ENCODE peak calls at places on chromosomes 11 and 22, in six cellular contexts. F, A, S, K, Q and B are unnamed samples.

GRCh38 chr11:36449566-36450390 is 60.3 kb downstream of the TRAF6 start:
- DNase-seq in F (no peak), A (no peak), S (no peak), K (no peak), Q (no peak), B (no peak)

GRCh38 chr11:46001427-46002049 is 79.1 kb downstream of the LARGE2 start:
- DNase-seq in F (no peak), A (no peak), S (no peak), K (no peak), Q (no peak), B (no peak)

GRCh38 chr11:66976048-66976467 is 954 bp downstream of the C11orf86 start:
- DNase-seq in F (no peak), A (no peak), S (no peak), K (no peak), Q (no peak), B (no peak)

GRCh38 chr11:60981515-60981914 is 10.0 kb downstream of the CD6 start:
- DNase-seq in F (no peak), A (no peak), S (no peak), K (no peak), Q (no peak), B (no peak)

GRCh38 chr22:30945653-30946052 is 22.9 kb downstream of the MORC2 start:
- DNase-seq in F (no peak), A (no peak), S (no peak), K (no peak), Q (no peak), B (no peak)

GRCh38 chr22:43260818-43261217 is 73.9 kb upstream of the TTLL12 start:
- DNase-seq in F (no peak), A (no peak), S (no peak), K (no peak), Q (no peak), B (no peak)

GRCh38 chr11:11865449-11865848 is 23.7 kb downstream of the USP47 start:
- DNase-seq in F (no peak), A (no peak), S (no peak), K (no peak), Q (no peak), B (no peak)

GRCh38 chr11:70739091-70739490 is 340.8 kb downstream of the CTTN start:
- DNase-seq in F (no peak), A (no peak), S (no peak), K (no peak), Q (no peak), B (no peak)

GRCh38 chr11:5204787-5205186 is 4.3 kb upstream of the OR51V1 start:
- DNase-seq in F (no peak), A (no peak), S (no peak), K (peak), Q (no peak), B (peak)

GRCh38 chr11:40269865-40270264 is 1189.6 kb downstream of the LRRC4C start:
- DNase-seq in F (no peak), A (no peak), S (no peak), K (no peak), Q (no peak), B (no peak)

GRCh38 chr11:27485930-27486773 is 13.6 kb upstream of the LGR4 start:
- DNase-seq in F (no peak), A (no peak), S (peak), K (no peak), Q (no peak), B (no peak)

GRCh38 chr11:100808904-100809491 is 121.9 kb downstream of the ARHGAP42 start:
- DNase-seq in F (no peak), A (no peak), S (no peak), K (no peak), Q (no peak), B (peak)

GRCh38 chr11:65506770-65507485 is 8.1 kb downstream of the MALAT1 start:
- DNase-seq in F (no peak), A (peak), S (peak), K (no peak), Q (no peak), B (peak)

GRCh38 chr11:65150513-65151271 is 16.4 kb upstream of the SYVN1 start:
- DNase-seq in F (peak), A (peak), S (peak), K (peak), Q (peak), B (peak)

GRCh38 chr11:79088967-79089366 is 351.9 kb downstream of the TENM4 start:
- DNase-seq in F (no peak), A (no peak), S (no peak), K (no peak), Q (no peak), B (no peak)

GRCh38 chr11:119368121-119369034 is 13.1 kb downstream of the USP2 start:
- DNase-seq in F (peak), A (no peak), S (peak), K (no peak), Q (peak), B (no peak)

GRCh38 chr11:33635161-33635560 is 65.5 kb downstream of the C11orf91 start:
- DNase-seq in F (no peak), A (no peak), S (no peak), K (no peak), Q (no peak), B (peak)

GRCh38 chr22:46969491-46969890 is 207.0 kb downstream of the TBC1D22A start:
- DNase-seq in F (no peak), A (no peak), S (no peak), K (no peak), Q (no peak), B (no peak)

GRCh38 chr22:26822300-26822699 is 164.9 kb downstream of the MIAT start:
- DNase-seq in F (no peak), A (no peak), S (no peak), K (no peak), Q (no peak), B (no peak)
- TF ChIP-seq CTCF in F (no peak), A (no peak), S (no peak), K (no peak), Q (no peak), B (no peak)

DNA sequence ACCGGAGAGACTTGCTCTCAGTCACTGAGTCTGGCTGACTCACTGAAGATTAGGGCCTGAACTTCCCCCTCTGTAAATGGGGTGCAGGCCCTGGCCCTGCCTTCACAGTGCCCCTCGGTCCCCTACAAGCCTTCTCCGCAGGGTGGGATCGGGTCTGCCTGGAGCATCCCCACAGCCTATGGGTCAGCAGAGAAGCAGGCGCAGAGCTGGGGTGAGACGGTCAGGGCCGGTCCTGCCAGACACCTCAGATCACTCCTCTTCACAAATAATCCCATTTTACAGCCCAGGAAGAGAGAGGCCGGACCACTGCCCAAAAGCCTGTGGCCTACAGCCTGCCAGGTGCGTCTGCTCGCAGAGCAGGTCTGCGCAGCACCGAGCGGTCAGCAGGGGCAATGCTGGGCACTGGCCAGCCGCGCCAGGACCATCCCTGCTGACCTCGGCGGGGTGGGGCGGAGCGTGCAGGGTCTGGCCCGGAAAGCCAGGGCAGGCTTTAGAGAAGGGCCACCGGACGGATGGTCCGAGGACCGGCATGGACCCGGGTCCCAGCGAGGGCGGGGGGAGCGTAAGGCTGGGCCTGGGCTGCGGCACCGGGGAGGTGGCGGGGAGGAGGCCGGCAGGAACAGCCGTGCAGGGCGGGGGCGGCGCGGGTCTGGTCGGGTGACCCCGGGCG is 518 bp upstream of the SEPTIN5 start:
- DNase-seq in F (peak), A (no peak), S (no peak), K (no peak), Q (peak), B (no peak)
- H3K4me3 ChIP-seq in F (peak), A (peak), S (peak), K (peak), Q (peak), B (peak)

GRCh38 chr11:122795281-122795680 is 43.0 kb upstream of the CRTAM start:
- DNase-seq in F (no peak), A (no peak), S (no peak), K (no peak), Q (no peak), B (no peak)

GRCh38 chr11:122791836-122792235 is 46.5 kb upstream of the CRTAM start:
- DNase-seq in F (no peak), A (peak), S (no peak), K (no peak), Q (no peak), B (no peak)

GRCh38 chr11:122797651-122798050 is 40.6 kb upstream of the CRTAM start:
- DNase-seq in F (no peak), A (no peak), S (no peak), K (no peak), Q (no peak), B (no peak)

GRCh38 chr11:122793500-122793899 is 44.8 kb upstream of the CRTAM start:
- DNase-seq in F (no peak), A (no peak), S (no peak), K (no peak), Q (no peak), B (no peak)

GRCh38 chr11:122796128-122796717 is 42.1 kb upstream of the CRTAM start:
- DNase-seq in F (no peak), A (no peak), S (peak), K (no peak), Q (peak), B (no peak)
- TF ChIP-seq CTCF in F (peak), A (peak), S (peak), K (peak), Q (peak), B (peak)

GRCh38 chr11:62498492-62499286 is 47.9 kb downstream of the AHNAK start:
- DNase-seq in F (no peak), A (no peak), S (no peak), K (no peak), Q (no peak), B (no peak)

GRCh38 chr11:62501432-62501891 is 45.1 kb downstream of the AHNAK start:
- DNase-seq in F (no peak), A (peak), S (no peak), K (no peak), Q (no peak), B (no peak)

GRCh38 chr11:62502030-62502730 is 44.4 kb downstream of the AHNAK start:
- DNase-seq in F (no peak), A (no peak), S (no peak), K (no peak), Q (no peak), B (no peak)

GRCh38 chr11:62497132-62497915 is 49.3 kb downstream of the AHNAK start:
- DNase-seq in F (no peak), A (no peak), S (peak), K (no peak), Q (no peak), B (no peak)

DNA sequence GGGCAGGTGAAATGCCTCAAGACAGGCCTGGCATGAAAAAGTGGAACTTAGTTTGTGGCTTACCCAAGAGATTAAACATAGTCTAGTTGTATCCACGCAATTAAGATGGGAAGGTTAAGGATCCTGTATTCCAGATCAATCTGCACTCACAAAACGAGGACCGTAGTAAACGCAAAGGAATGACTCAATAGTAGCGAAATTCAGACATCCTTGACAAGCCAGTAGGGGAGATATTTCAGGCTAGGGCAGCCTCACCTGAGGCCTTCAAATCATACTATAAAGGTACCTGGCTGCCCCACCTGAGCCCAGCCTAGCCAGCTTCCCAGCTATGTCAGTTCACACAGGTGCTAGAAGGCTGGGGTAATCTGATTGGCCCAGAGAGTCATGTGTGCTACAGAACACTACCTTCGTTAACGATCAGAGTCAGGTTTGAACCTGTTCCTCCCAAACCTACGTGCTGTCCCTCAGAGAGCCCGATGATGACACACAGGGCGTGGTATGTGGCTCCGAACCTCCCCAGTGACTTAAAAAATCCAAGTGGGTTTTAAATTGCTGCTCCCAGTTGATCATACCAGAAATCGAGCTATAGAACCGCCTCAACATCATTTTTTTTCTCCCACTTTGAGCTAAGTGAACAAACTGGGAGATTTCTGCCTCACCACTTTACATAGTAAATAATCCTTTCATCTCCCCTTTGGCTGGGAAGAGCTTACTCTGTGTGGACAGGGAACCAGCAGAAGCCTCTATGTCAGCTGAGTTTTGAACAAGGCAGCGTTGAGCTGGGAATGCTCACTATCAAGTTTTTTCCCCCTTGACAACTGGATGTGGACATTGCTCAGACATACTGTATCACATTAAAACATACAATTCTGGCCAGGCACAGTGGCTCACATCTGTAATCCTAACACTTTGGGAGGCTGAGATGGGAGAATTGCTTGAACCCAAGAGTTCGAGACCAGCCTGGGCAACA is 46.3 kb downstream of the AHNAK start:
- DNase-seq in F (no peak), A (no peak), S (peak), K (no peak), Q (no peak), B (no peak)
- H3K4me3 ChIP-seq in F (no peak), A (no peak), S (no peak), K (no peak), Q (no peak), B (no peak)

GRCh38 chr11:77473801-77474508 is at the start of gene PAK1:
- DNase-seq in F (peak), A (peak), S (peak), K (peak), Q (peak), B (no peak)
- TF ChIP-seq CTCF in F (peak), A (peak), S (no peak), K (peak), Q (no peak), B (no peak)

GRCh38 chr11:122102426-122102825 is 13.6 kb downstream of the BLID start:
- DNase-seq in F (no peak), A (no peak), S (no peak), K (no peak), Q (no peak), B (no peak)

GRCh38 chr11:122098223-122098980 is 17.6 kb downstream of the BLID start:
- DNase-seq in F (no peak), A (no peak), S (no peak), K (no peak), Q (no peak), B (no peak)

GRCh38 chr11:122101625-122102291 is 14.3 kb downstream of the BLID start:
- DNase-seq in F (peak), A (peak), S (peak), K (peak), Q (no peak), B (peak)

GRCh38 chr11:122099345-122100045 is 16.5 kb downstream of the BLID start:
- DNase-seq in F (no peak), A (no peak), S (no peak), K (no peak), Q (no peak), B (no peak)

DNA sequence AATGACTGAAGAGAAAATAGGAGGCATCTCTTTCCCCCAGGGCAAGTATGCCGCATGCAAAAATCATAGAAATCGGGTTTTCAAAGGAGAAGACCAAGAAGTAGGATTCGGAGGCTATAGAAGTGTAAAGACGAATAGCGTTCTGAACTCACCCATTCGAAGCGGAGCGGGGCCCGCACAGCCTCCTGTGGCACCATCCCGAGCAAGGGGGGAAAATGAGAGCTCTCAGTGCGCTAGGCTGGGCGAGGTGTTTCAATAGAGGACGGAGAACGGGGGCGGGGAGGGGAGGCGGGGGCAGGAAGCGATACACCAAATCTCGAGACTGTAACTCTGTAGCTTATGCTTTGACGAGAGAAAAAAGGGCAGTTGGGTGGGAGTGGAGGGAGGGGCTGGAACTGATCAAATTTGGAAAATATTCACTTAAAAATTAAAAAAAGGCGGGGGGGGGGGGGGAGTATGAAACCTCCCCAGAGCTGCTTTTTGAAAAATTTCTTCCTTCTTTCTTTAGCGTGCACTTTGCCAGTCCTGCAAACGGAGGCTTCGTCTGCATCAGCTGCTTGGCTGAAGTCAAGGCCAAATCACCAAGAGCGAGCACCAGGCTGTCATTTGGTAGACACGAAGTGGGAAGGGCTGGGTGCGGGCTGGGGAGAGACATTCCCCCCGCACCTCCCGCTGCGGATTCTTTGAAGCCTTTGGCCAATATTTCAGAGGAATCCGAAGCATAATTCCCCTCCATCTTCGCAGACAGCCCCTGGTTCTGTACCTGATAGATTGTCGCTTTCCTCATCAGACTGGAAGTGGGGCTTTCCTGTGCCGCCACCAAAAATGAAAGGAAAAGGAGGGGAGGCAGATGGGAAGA is 15.6 kb downstream of the BLID start:
- DNase-seq in F (peak), A (peak), S (peak), K (no peak), Q (no peak), B (no peak)
- H3K4me3 ChIP-seq in F (peak), A (peak), S (peak), K (peak), Q (peak), B (peak)

GRCh38 chr11:97454988-97455387 is 1065.2 kb downstream of the JRKL start:
- DNase-seq in F (no peak), A (no peak), S (no peak), K (no peak), Q (no peak), B (no peak)
- TF ChIP-seq CTCF in F (no peak), A (peak), S (no peak), K (peak), Q (no peak), B (no peak)

DNA sequence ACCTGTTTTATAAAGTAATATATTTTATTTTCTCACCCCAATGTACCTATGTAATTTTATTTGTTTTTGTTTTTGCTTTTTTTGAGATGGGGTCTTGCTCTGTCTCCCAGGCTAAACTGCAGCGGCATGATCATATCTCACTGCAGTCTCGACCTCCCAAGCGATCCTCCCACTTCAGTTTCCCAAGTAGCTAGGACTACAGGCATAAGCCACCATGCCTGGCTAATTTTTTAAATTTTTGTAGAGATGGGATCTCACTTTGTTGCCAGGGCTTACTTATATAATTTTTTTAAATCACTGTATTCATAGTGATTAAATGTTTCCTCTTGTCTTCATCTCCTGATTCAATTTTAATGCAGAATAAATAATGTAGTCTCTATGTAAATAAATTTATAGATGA is 13.2 kb upstream of the DNAJB7 start:
- DNase-seq in F (no peak), A (no peak), S (no peak), K (no peak), Q (no peak), B (no peak)
- H3K4me3 ChIP-seq in F (no peak), A (no peak), S (no peak), K (no peak), Q (no peak), B (no peak)

DNA sequence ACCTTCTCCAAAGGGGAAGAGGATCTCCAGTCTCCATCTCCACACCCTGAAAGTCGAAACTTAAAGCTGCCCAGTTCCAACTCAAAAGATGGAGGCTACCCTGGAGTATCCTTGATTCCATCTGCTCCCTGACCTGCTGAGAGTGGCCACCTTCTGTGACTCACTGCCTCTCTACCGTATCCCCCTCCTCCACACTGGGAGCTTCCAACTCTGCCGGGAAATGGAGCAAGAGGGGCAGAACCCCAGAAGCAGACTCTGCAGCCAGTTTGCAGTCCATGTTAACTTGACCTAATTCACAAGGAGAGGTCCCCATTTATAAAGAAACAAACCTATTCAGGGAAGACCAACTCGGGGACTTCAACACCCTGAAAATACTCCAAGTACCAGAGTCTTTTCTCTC is 22.0 kb upstream of the IRAG1 start:
- DNase-seq in F (no peak), A (no peak), S (no peak), K (no peak), Q (no peak), B (no peak)
- TF ChIP-seq CTCF in F (no peak), A (no peak), S (no peak), K (no peak), Q (no peak), B (no peak)

GRCh38 chr22:36611241-36611976 is 82.4 kb upstream of the EIF3D start:
- DNase-seq in F (no peak), A (no peak), S (no peak), K (no peak), Q (no peak), B (no peak)
- H3K4me3 ChIP-seq in F (no peak), A (no peak), S (no peak), K (no peak), Q (no peak), B (no peak)